ENCODE peak calls at places on chromosomes 4 and X, in seven cellular contexts. N, X, J, R, M, S and G are unnamed samples. For H3K4me1, the result is how much of the 10 kb centered on the place peaks cover.

GRCh38 chr4:1213336-1213995 is 35.5 kb downstream of the CTBP1 start:
- DNase-seq in J (no peak), R (no peak), S (no peak), X (no peak), M (no peak), N (no peak), G (no peak)

GRCh38 chr4:95506264-95506663 is 42.5 kb downstream of the UNC5C start:
- DNase-seq in N (peak), S (no peak), J (no peak), R (no peak), M (peak), X (no peak), G (no peak)

GRCh38 chr4:112807999-112808398 is 171.1 kb downstream of the LARP7 start:
- DNase-seq in N (no peak), X (no peak), S (no peak), M (no peak), J (no peak), R (no peak), G (no peak)

GRCh38 chr4:187668683-187669082 is 326.9 kb upstream of the ZFP42 start:
- DNase-seq in N (peak), S (no peak), X (no peak), R (no peak), M (no peak), J (no peak), G (no peak)

GRCh38 chrX:40470830-40471429 is 109.8 kb upstream of the ATP6AP2 start:
- DNase-seq in X (no peak), N (peak), S (no peak), M (no peak), R (no peak), J (no peak), G (no peak)

GRCh38 chrX:23736030-23736429 is 7.0 kb downstream of the ACOT9 start:
- DNase-seq in J (no peak), X (no peak), R (no peak), M (no peak), N (no peak), S (no peak), G (no peak)

GRCh38 chrX:130261494-130261893 is 7.2 kb downstream of the ZNF280C start:
- DNase-seq in S (no peak), X (no peak), R (no peak), M (no peak), N (no peak), J (no peak), G (no peak)

GRCh38 chr4:139458999-139459398 is 5.1 kb downstream of the RAB33B start:
- DNase-seq in M (no peak), J (no peak), S (no peak), N (no peak), X (no peak), R (no peak), G (no peak)

GRCh38 chrX:6226053-6226645 is 2.5 kb downstream of the NLGN4X start:
- DNase-seq in M (no peak), N (peak), S (no peak), R (no peak), X (no peak), J (no peak), G (no peak)

GRCh38 chr4:105058177-105058812 is 88.4 kb upstream of the TET2 start:
- DNase-seq in N (peak), J (no peak), R (no peak), S (no peak), X (no peak), M (no peak), G (no peak)

GRCh38 chrX:51892921-51893745 is at the start of gene MAGED1:
- DNase-seq in J (peak), N (peak), M (peak), X (peak), R (peak), S (peak), G (peak)

GRCh38 chr4:6987566-6987920 is 55.6 kb upstream of the TADA2B start:
- DNase-seq in J (no peak), M (no peak), X (no peak), S (no peak), N (peak), R (no peak), G (peak)

GRCh38 chr4:87011340-87012034 is 76.7 kb downstream of the AFF1 start:
- DNase-seq in J (no peak), M (peak), R (no peak), N (peak), S (no peak), X (no peak), G (no peak)

GRCh38 chr4:157978680-157979361 is 194.0 kb downstream of the GASK1B start:
- DNase-seq in J (peak), S (no peak), R (peak), M (peak), N (peak), X (peak), G (peak)
- H3K4me3 ChIP-seq in J (no peak), S (no peak), R (no peak), M (peak), N (peak), X (peak), G (peak)

DNA sequence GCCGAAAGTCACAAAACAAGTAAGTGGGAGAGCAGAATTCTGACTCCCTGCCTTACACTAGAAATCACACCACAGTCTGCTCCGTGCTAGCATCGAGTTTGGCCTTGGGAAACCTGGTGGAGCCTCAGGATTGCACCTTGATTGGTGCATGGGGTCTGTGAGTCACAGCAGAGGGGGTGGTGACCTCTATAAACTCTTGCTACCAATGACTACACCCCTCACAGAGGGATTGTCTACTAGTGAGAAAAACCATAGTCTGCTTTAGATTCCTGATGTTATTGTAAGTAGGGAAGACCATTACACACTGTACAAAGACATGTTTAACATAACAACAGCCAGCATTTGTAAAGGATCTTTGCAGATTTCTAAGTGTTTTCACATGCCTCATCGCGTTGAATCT is 55.6 kb upstream of the KDR start:
- DNase-seq in M (no peak), J (no peak), N (peak), R (no peak), S (no peak), X (no peak), G (no peak)
- H3K4me1 ChIP-seq in M (half or more), J (under half), N (under half), R (under half), S (under half), X (under half), G (under half)

GRCh38 chrX:44042731-44043130 is 69.5 kb upstream of the NDP start:
- DNase-seq in M (no peak), S (no peak), X (no peak), J (no peak), R (no peak), N (peak), G (peak)

GRCh38 chrX:44036336-44036735 is 63.1 kb upstream of the NDP start:
- DNase-seq in M (peak), N (peak), R (no peak), X (no peak), S (no peak), J (no peak), G (peak)

GRCh38 chrX:44042124-44042523 is 68.9 kb upstream of the NDP start:
- DNase-seq in X (no peak), N (no peak), M (no peak), R (no peak), S (no peak), J (no peak), G (no peak)

GRCh38 chrX:44043496-44043895 is 70.3 kb upstream of the NDP start:
- DNase-seq in J (no peak), S (no peak), N (no peak), X (no peak), M (no peak), R (no peak), G (no peak)

GRCh38 chrX:44039556-44039955 is 66.4 kb upstream of the NDP start:
- DNase-seq in N (peak), R (no peak), J (no peak), S (no peak), X (no peak), M (no peak), G (no peak)
- H3K27ac ChIP-seq in N (no peak), R (no peak), J (no peak), S (no peak), X (no peak), M (no peak), G (no peak)

GRCh38 chrX:10759400-10759799 is 139.0 kb upstream of the MID1 start:
- DNase-seq in X (no peak), N (no peak), S (no peak), R (no peak), J (no peak), M (no peak), G (no peak)
- H3K4me3 ChIP-seq in X (no peak), N (peak), S (no peak), R (no peak), J (no peak), M (no peak), G (no peak)

DNA sequence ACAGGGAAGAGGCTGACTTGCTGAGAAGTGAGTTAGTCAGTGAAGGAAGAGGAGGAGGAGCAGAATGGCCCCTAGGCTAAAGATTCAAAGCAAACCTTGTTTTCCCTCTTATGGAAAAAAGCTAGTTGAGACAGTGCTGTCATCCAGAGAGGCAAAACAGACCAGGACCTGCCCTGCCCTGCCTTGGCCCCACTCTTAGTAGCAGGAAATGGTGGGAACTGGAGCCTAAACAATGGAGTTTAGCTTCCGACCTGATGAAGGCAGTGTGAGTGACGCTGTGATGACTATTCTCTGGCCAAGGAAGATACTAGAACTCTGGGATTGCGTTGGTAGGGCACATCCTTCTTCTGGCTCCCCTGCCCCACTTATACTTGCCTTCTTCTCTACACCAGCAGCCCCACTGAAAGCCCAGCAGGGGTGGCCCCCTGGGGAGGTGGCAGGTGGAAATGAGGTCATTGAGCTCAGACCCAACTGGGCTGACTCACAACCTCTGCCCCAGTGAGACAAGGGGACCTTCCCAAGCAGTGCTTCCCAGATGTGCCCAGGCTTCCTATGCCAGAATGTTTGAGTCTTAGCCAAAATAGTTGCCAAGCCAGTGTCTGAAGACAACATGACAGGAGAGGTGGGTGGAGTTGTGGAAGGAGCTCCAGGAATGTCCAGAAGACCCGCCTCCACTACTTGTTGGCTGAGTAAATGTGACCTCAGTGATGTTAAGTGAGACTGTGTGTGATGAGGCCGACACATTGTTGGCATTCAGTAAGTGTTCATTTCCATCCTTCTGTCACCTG is 38.8 kb downstream of the MSN start:
- DNase-seq in M (peak), N (peak), R (peak), X (peak), S (no peak), J (no peak), G (peak)
- H3K4me1 ChIP-seq in M (half or more), N (under half), R (under half), X (under half), S (half or more), J (under half), G (under half)

GRCh38 chr4:3762753-3763511 is 3.3 kb upstream of the ADRA2C start:
- DNase-seq in N (no peak), R (peak), X (no peak), S (no peak), J (no peak), M (no peak), G (no peak)

GRCh38 chr4:3762264-3762663 is 3.9 kb upstream of the ADRA2C start:
- DNase-seq in X (no peak), S (no peak), J (no peak), R (no peak), M (no peak), N (no peak), G (no peak)

GRCh38 chr4:3760833-3761232 is 5.4 kb upstream of the ADRA2C start:
- DNase-seq in S (no peak), R (no peak), X (no peak), N (no peak), M (no peak), J (no peak), G (no peak)

GRCh38 chr4:3759236-3759635 is 6.9 kb upstream of the ADRA2C start:
- DNase-seq in N (no peak), R (no peak), M (no peak), S (no peak), X (no peak), J (no peak), G (no peak)

DNA sequence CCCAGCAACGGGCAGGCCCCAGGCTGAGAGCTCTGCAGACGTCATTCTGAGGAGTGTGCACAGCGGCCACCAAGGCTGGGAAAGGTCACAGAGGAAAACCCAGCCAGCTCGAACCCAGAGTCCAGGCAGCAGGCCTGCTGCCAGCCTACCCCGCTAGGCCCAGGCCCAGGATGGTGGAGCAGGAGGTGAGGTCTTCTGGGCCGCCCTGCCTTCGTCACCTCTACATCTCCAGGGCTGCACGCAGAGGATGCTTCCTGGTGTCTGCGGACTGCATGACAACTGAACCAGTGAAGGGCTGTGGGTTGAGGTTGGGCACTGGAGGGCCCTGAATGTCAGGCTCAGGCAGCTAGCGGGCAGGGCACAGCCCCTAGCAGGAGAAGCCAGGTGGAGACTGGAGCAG is 5.8 kb upstream of the ADRA2C start:
- DNase-seq in S (no peak), M (no peak), R (no peak), J (no peak), N (no peak), X (no peak), G (no peak)
- H3K27ac ChIP-seq in S (no peak), M (no peak), R (peak), J (no peak), N (no peak), X (no peak), G (no peak)

GRCh38 chrX:136780241-136780640 is 491 bp downstream of the ARHGEF6 start:
- DNase-seq in X (no peak), M (no peak), N (no peak), R (no peak), S (no peak), J (no peak), G (no peak)
- H3K4me3 ChIP-seq in X (peak), M (no peak), N (peak), R (peak), S (peak), J (peak), G (peak)